ENCODE peak calls at places on chromosomes 2 and 18, in six cellular contexts. One of them, this sample, is unnamed. For H3K4me1, the result is how much of the 10 kb centered on the place peaks cover.

GRCh38 chr2:15367715-15368114 is 193.4 kb downstream of the NBAS start:
- DNase-seq in IMR-90: no peak
- DNase-seq in mesenchymal stem cell: no peak
- DNase-seq in H9: no peak
- DNase-seq in trophoblast cell: no peak
- DNase-seq in H1: no peak
- DNase-seq in this sample: no peak

GRCh38 chr2:54641988-54642387 is 81.5 kb upstream of the EML6 start:
- DNase-seq in IMR-90: no peak
- DNase-seq in mesenchymal stem cell: no peak
- DNase-seq in H9: no peak
- DNase-seq in trophoblast cell: no peak
- DNase-seq in H1: no peak
- DNase-seq in this sample: no peak

GRCh38 chr2:239498981-239499633 is 98.3 kb upstream of the HDAC4 start:
- DNase-seq in IMR-90: no peak
- DNase-seq in mesenchymal stem cell: no peak
- DNase-seq in H9: no peak
- DNase-seq in trophoblast cell: no peak
- DNase-seq in H1: no peak
- DNase-seq in this sample: no peak

GRCh38 chr2:233059797-233060499 is at the start of gene INPP5D:
- DNase-seq in IMR-90: no peak
- DNase-seq in mesenchymal stem cell: no peak
- DNase-seq in H9: no peak
- DNase-seq in trophoblast cell: no peak
- DNase-seq in H1: no peak
- DNase-seq in this sample: no peak

GRCh38 chr2:144086965-144087364 is 433.0 kb downstream of the ZEB2 start:
- DNase-seq in IMR-90: peak
- DNase-seq in mesenchymal stem cell: no peak
- DNase-seq in H9: no peak
- DNase-seq in trophoblast cell: no peak
- DNase-seq in H1: no peak
- DNase-seq in this sample: no peak

GRCh38 chr2:86274918-86275275 is 62.5 kb downstream of the REEP1 start:
- DNase-seq in IMR-90: peak
- DNase-seq in mesenchymal stem cell: peak
- DNase-seq in H9: no peak
- DNase-seq in trophoblast cell: peak
- DNase-seq in H1: no peak
- DNase-seq in this sample: no peak

GRCh38 chr2:184004945-184005672 is 593.2 kb upstream of the ZNF804A start:
- DNase-seq in IMR-90: no peak
- DNase-seq in mesenchymal stem cell: no peak
- DNase-seq in H9: no peak
- DNase-seq in trophoblast cell: no peak
- DNase-seq in H1: no peak
- DNase-seq in this sample: no peak

GRCh38 chr2:119746836-119747235 is 12.9 kb upstream of the PTPN4 start:
- DNase-seq in IMR-90: peak
- DNase-seq in mesenchymal stem cell: no peak
- DNase-seq in H9: no peak
- DNase-seq in trophoblast cell: peak
- DNase-seq in H1: no peak
- DNase-seq in this sample: no peak

GRCh38 chr2:238520359-238520886 is 93.7 kb downstream of the ASB1 start:
- DNase-seq in IMR-90: no peak
- DNase-seq in mesenchymal stem cell: no peak
- DNase-seq in H9: no peak
- DNase-seq in trophoblast cell: no peak
- DNase-seq in H1: no peak
- DNase-seq in this sample: no peak

GRCh38 chr2:172101707-172102158 is 967 bp downstream of the DLX2 start:
- DNase-seq in IMR-90: no peak
- DNase-seq in mesenchymal stem cell: no peak
- DNase-seq in H9: no peak
- DNase-seq in trophoblast cell: no peak
- DNase-seq in H1: no peak
- DNase-seq in this sample: no peak

DNA sequence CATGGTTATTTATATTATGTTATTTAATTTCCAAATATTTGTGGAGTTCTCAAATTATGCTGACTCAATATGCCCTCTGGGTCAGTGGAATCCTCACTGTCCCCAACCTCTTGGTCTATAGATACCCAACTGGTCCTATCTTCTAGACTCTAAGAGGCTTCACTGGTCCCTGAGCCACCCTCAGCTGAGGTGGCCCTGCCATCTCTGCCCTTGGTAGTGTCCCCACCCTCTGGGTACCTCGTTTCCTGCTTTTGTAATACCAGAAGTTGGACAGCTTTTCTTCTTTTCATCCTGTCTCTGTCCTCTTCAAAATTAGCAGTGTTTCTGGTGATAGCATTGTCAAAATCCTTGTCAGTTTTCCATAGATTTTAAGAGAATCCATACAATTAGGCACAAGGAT is 11.9 kb downstream of the ZSCAN30 start:
- DNase-seq in IMR-90: no peak
- DNase-seq in mesenchymal stem cell: no peak
- DNase-seq in H9: no peak
- DNase-seq in trophoblast cell: no peak
- DNase-seq in H1: no peak
- DNase-seq in this sample: no peak
- H3K14ac ChIP-seq in IMR-90: no peak
- H3K14ac ChIP-seq in mesenchymal stem cell: no peak
- H3K14ac ChIP-seq in H9: no peak
- H3K14ac ChIP-seq in trophoblast cell: no peak
- H3K14ac ChIP-seq in H1: no peak
- H3K14ac ChIP-seq in this sample: no peak

GRCh38 chr18:55106906-55107305 is 147.6 kb upstream of the CCDC68 start:
- DNase-seq in IMR-90: no peak
- DNase-seq in mesenchymal stem cell: no peak
- DNase-seq in H9: no peak
- DNase-seq in trophoblast cell: no peak
- DNase-seq in H1: no peak
- DNase-seq in this sample: no peak
- H3K4me1 ChIP-seq in IMR-90: under half
- H3K4me1 ChIP-seq in mesenchymal stem cell: under half
- H3K4me1 ChIP-seq in H9: under half
- H3K4me1 ChIP-seq in trophoblast cell: under half
- H3K4me1 ChIP-seq in H1: under half
- H3K4me1 ChIP-seq in this sample: under half

GRCh38 chr2:241295326-241296095 is 20.0 kb downstream of the HDLBP start:
- DNase-seq in IMR-90: no peak
- DNase-seq in mesenchymal stem cell: no peak
- DNase-seq in H9: no peak
- DNase-seq in trophoblast cell: no peak
- DNase-seq in H1: no peak
- DNase-seq in this sample: no peak

GRCh38 chr2:241291977-241292376 is 23.5 kb downstream of the HDLBP start:
- DNase-seq in IMR-90: no peak
- DNase-seq in mesenchymal stem cell: no peak
- DNase-seq in H9: no peak
- DNase-seq in trophoblast cell: no peak
- DNase-seq in H1: no peak
- DNase-seq in this sample: no peak

GRCh38 chr2:241298554-241299165 is 16.8 kb downstream of the HDLBP start:
- DNase-seq in IMR-90: no peak
- DNase-seq in mesenchymal stem cell: no peak
- DNase-seq in H9: no peak
- DNase-seq in trophoblast cell: no peak
- DNase-seq in H1: no peak
- DNase-seq in this sample: no peak

GRCh38 chr2:241300000-241300399 is 15.5 kb downstream of the HDLBP start:
- DNase-seq in IMR-90: no peak
- DNase-seq in mesenchymal stem cell: no peak
- DNase-seq in H9: no peak
- DNase-seq in trophoblast cell: no peak
- DNase-seq in H1: no peak
- DNase-seq in this sample: no peak

DNA sequence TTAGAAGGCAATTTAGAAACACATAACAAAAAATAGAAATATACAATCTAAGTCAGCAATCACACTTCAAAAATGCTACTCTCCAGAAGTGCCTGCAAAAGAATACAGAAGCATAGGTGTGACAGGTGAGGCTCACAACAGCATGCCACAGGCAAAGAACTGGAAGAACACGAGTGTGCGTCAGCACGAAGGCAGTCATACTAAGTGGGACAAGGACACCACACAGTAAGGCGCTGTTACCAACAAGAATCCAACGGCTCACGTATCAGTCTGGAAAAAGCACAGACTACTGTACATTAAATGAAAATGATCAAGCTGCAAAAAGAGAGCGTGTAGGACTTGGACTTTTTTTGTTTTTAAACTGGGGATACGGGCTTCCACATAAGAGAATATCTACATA is 18.7 kb downstream of the HDLBP start:
- DNase-seq in IMR-90: no peak
- DNase-seq in mesenchymal stem cell: no peak
- DNase-seq in H9: no peak
- DNase-seq in trophoblast cell: peak
- DNase-seq in H1: no peak
- DNase-seq in this sample: no peak
- H3K14ac ChIP-seq in IMR-90: no peak
- H3K14ac ChIP-seq in mesenchymal stem cell: no peak
- H3K14ac ChIP-seq in H9: no peak
- H3K14ac ChIP-seq in trophoblast cell: no peak
- H3K14ac ChIP-seq in H1: no peak
- H3K14ac ChIP-seq in this sample: no peak

GRCh38 chr2:37684809-37685208 is 13.4 kb upstream of the CDC42EP3 start:
- DNase-seq in IMR-90: no peak
- DNase-seq in mesenchymal stem cell: no peak
- DNase-seq in H9: no peak
- DNase-seq in trophoblast cell: no peak
- DNase-seq in H1: no peak
- DNase-seq in this sample: no peak
- H3K4me1 ChIP-seq in IMR-90: under half
- H3K4me1 ChIP-seq in mesenchymal stem cell: under half
- H3K4me1 ChIP-seq in H9: under half
- H3K4me1 ChIP-seq in trophoblast cell: under half
- H3K4me1 ChIP-seq in H1: under half
- H3K4me1 ChIP-seq in this sample: under half

GRCh38 chr2:65456074-65456473 is 23.7 kb upstream of the SPRED2 start:
- DNase-seq in IMR-90: peak
- DNase-seq in mesenchymal stem cell: peak
- DNase-seq in H9: no peak
- DNase-seq in trophoblast cell: no peak
- DNase-seq in H1: no peak
- DNase-seq in this sample: no peak
- H3K14ac ChIP-seq in IMR-90: no peak
- H3K14ac ChIP-seq in mesenchymal stem cell: no peak
- H3K14ac ChIP-seq in H9: no peak
- H3K14ac ChIP-seq in trophoblast cell: no peak
- H3K14ac ChIP-seq in H1: no peak
- H3K14ac ChIP-seq in this sample: no peak

GRCh38 chr18:79493801-79494211 is 98.1 kb downstream of the NFATC1 start:
- DNase-seq in IMR-90: no peak
- DNase-seq in mesenchymal stem cell: no peak
- DNase-seq in H9: no peak
- DNase-seq in trophoblast cell: no peak
- DNase-seq in H1: no peak
- DNase-seq in this sample: no peak

GRCh38 chr18:79493211-79493800 is 97.6 kb downstream of the NFATC1 start:
- DNase-seq in IMR-90: no peak
- DNase-seq in mesenchymal stem cell: no peak
- DNase-seq in H9: no peak
- DNase-seq in trophoblast cell: no peak
- DNase-seq in H1: no peak
- DNase-seq in this sample: no peak

GRCh38 chr18:79496237-79496977 is 100.7 kb downstream of the NFATC1 start:
- DNase-seq in IMR-90: no peak
- DNase-seq in mesenchymal stem cell: peak
- DNase-seq in H9: no peak
- DNase-seq in trophoblast cell: no peak
- DNase-seq in H1: no peak
- DNase-seq in this sample: no peak

GRCh38 chr18:79495591-79496071 is 99.9 kb downstream of the NFATC1 start:
- DNase-seq in IMR-90: no peak
- DNase-seq in mesenchymal stem cell: no peak
- DNase-seq in H9: no peak
- DNase-seq in trophoblast cell: no peak
- DNase-seq in H1: no peak
- DNase-seq in this sample: no peak

GRCh38 chr18:79494936-79495335 is 99.2 kb downstream of the NFATC1 start:
- DNase-seq in IMR-90: no peak
- DNase-seq in mesenchymal stem cell: no peak
- DNase-seq in H9: no peak
- DNase-seq in trophoblast cell: no peak
- DNase-seq in H1: no peak
- DNase-seq in this sample: no peak
- H3K4me1 ChIP-seq in IMR-90: under half
- H3K4me1 ChIP-seq in mesenchymal stem cell: under half
- H3K4me1 ChIP-seq in H9: under half
- H3K4me1 ChIP-seq in trophoblast cell: under half
- H3K4me1 ChIP-seq in H1: under half
- H3K4me1 ChIP-seq in this sample: under half

DNA sequence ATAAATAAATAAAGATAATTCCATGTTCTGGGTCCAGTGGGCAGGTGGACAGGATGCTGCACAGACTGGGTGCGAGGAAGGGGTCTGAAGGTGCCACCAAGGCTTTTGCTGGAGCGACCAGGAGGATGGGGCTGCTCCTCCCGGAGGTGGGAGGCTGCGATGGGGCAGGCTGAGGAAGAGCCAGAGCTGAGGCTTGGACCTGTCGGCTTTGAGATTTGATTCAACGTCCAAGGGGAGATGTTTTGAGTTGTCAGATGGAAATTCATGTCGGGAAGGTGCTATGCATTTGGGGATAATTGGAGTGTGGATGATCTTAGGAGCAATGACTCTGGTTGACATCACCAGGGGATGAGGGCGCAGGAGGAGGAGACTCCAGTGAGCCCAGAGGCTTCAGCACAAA is 11.7 kb downstream of the ALLC start:
- DNase-seq in IMR-90: no peak
- DNase-seq in mesenchymal stem cell: no peak
- DNase-seq in H9: peak
- DNase-seq in trophoblast cell: no peak
- DNase-seq in H1: no peak
- DNase-seq in this sample: no peak
- H3K14ac ChIP-seq in IMR-90: no peak
- H3K14ac ChIP-seq in mesenchymal stem cell: no peak
- H3K14ac ChIP-seq in H9: no peak
- H3K14ac ChIP-seq in trophoblast cell: no peak
- H3K14ac ChIP-seq in H1: no peak
- H3K14ac ChIP-seq in this sample: no peak

GRCh38 chr18:48133675-48134251 is 203.3 kb upstream of the SMAD2 start:
- DNase-seq in IMR-90: no peak
- DNase-seq in mesenchymal stem cell: no peak
- DNase-seq in H9: no peak
- DNase-seq in trophoblast cell: peak
- DNase-seq in H1: no peak
- DNase-seq in this sample: no peak
- H3K4me1 ChIP-seq in IMR-90: under half
- H3K4me1 ChIP-seq in mesenchymal stem cell: under half
- H3K4me1 ChIP-seq in H9: under half
- H3K4me1 ChIP-seq in trophoblast cell: under half
- H3K4me1 ChIP-seq in H1: under half
- H3K4me1 ChIP-seq in this sample: under half

This sample was measured in neuronal stem cell.